ENCODE peak calls at places on chromosomes 12 and 14, in nine cellular contexts. C is left ventricle myocardium inferior; T is CD4-positive, alpha-beta memory T cell; E is stomach; Y is small intestine; O is GM23248; N is lung; G is A673; B is testis. H is an unnamed sample.

GRCh38 chr12:1811281-1811947 is 9.0 kb upstream of the LRTM2 start:
- DNase-seq in C (no peak), T (peak; percentile 27), E (no peak), Y (peak; percentile 40), O (no peak), N (no peak), G (no peak), B (no peak), H (no peak)

GRCh38 chr12:16120027-16120426 is 157.5 kb downstream of the SLC15A5 start:
- DNase-seq in C (no peak), T (no peak), E (no peak), Y (no peak), O (no peak), N (no peak), G (no peak), B (no peak), H (no peak)

GRCh38 chr14:41606249-41607118 is at the start of gene LRFN5:
- DNase-seq in C (peak; percentile 43), T (no peak), E (no peak), Y (peak; percentile 11), O (peak; percentile 79), N (peak; percentile 29), G (peak; percentile 82), B (peak; percentile 56), H (peak; percentile 58)

GRCh38 chr12:124633954-124634352 is 66.5 kb upstream of the NCOR2 start:
- DNase-seq in C (no peak), T (no peak), E (no peak), Y (no peak), O (no peak), N (no peak), G (no peak), B (no peak), H (peak; percentile 41)

GRCh38 chr12:88237954-88238353 is 95.8 kb downstream of the TMTC3 start:
- DNase-seq in C (no peak), T (no peak), E (no peak), Y (no peak), O (peak; percentile 76), N (no peak), G (no peak), B (no peak), H (no peak)

GRCh38 chr12:69196302-69197288 is 42.8 kb upstream of the CPSF6 start:
- DNase-seq in C (no peak), T (no peak), E (no peak), Y (peak; percentile 26), O (peak; percentile 25), N (no peak), G (peak; percentile 14), B (no peak), H (peak; percentile 13)

GRCh38 chr12:2112401-2112800 is 59.6 kb downstream of the CACNA1C start:
- DNase-seq in C (no peak), T (no peak), E (no peak), Y (peak; percentile 45), O (no peak), N (no peak), G (no peak), B (no peak), H (no peak)

GRCh38 chr14:92144708-92145107 is 22.9 kb downstream of the CPSF2 start:
- DNase-seq in C (no peak), T (no peak), E (no peak), Y (no peak), O (peak; percentile 37), N (no peak), G (no peak), B (no peak), H (no peak)

GRCh38 chr12:125512541-125513298 is 447.5 kb downstream of the AACS start:
- DNase-seq in C (no peak), T (no peak), E (no peak), Y (no peak), O (no peak), N (no peak), G (no peak), B (no peak), H (no peak)

GRCh38 chr14:80621701-80622100 is 319.8 kb downstream of the CEP128 start:
- DNase-seq in C (no peak), T (no peak), E (no peak), Y (no peak), O (peak; percentile 75), N (no peak), G (no peak), B (no peak), H (no peak)

GRCh38 chr12:685388-685787 is 22.1 kb upstream of the NINJ2 start:
- DNase-seq in C (no peak), T (peak; percentile 93), E (no peak), Y (peak; percentile 54), O (no peak), N (peak; percentile 32), G (peak; percentile 77), B (peak; percentile 45), H (peak; percentile 58)

GRCh38 chr12:3003593-3003992 is 44.4 kb downstream of the TEAD4 start:
- DNase-seq in C (no peak), T (no peak), E (no peak), Y (no peak), O (no peak), N (no peak), G (no peak), B (no peak), H (peak; percentile 87)

GRCh38 chr14:71636076-71636475 is 296.2 kb upstream of the RGS6 start:
- DNase-seq in C (no peak), T (no peak), E (no peak), Y (no peak), O (no peak), N (no peak), G (no peak), B (no peak), H (no peak)

GRCh38 chr12:48629541-48629940 is 52.5 kb downstream of the KANSL2 start:
- DNase-seq in C (no peak), T (no peak), E (no peak), Y (no peak), O (peak; percentile 9), N (no peak), G (no peak), B (no peak), H (no peak)

GRCh38 chr12:50507474-50507838 is 2.7 kb downstream of the DIP2B start:
- DNase-seq in C (no peak), T (no peak), E (no peak), Y (no peak), O (no peak), N (no peak), G (no peak), B (no peak), H (no peak)
- H3K4me1 ChIP-seq in C (peaks cover 61% of the 10 kb centered on the region), T (peaks cover 55% of the 10 kb centered on the region), E (peaks cover 14% of the 10 kb centered on the region), Y (peaks cover 5% of the 10 kb centered on the region), O (peaks cover 23% of the 10 kb centered on the region), N (peaks cover 5% of the 10 kb centered on the region), G (peaks cover 39% of the 10 kb centered on the region), B (peaks cover 21% of the 10 kb centered on the region), H (peaks cover 4% of the 10 kb centered on the region)

GRCh38 chr14:75727124-75727523 is 66.1 kb downstream of the TTLL5 start:
- DNase-seq in C (no peak), T (no peak), E (no peak), Y (no peak), O (no peak), N (no peak), G (no peak), B (no peak), H (no peak)

GRCh38 chr14:75723716-75724115 is 62.7 kb downstream of the TTLL5 start:
- DNase-seq in C (no peak), T (no peak), E (no peak), Y (no peak), O (no peak), N (no peak), G (peak; percentile 41), B (no peak), H (no peak)

GRCh38 chr14:75726326-75726725 is 65.3 kb downstream of the TTLL5 start:
- DNase-seq in C (no peak), T (no peak), E (no peak), Y (peak; percentile 63), O (no peak), N (no peak), G (no peak), B (no peak), H (no peak)

GRCh38 chr14:75725481-75725880 is 64.4 kb downstream of the TTLL5 start:
- DNase-seq in C (peak; percentile 39), T (no peak), E (no peak), Y (no peak), O (peak; percentile 32), N (no peak), G (no peak), B (peak; percentile 36), H (no peak)

GRCh38 chr14:75724414-75725204 is 63.6 kb downstream of the TTLL5 start:
- DNase-seq in C (peak; percentile 41), T (no peak), E (no peak), Y (no peak), O (no peak), N (no peak), G (no peak), B (no peak), H (no peak)
- H3K4me1 ChIP-seq in C (peaks cover 57% of the 10 kb centered on the region), T (no peaks in the 10 kb centered on the region), E (peaks cover 10% of the 10 kb centered on the region), Y (no peaks in the 10 kb centered on the region), O (peaks cover 5% of the 10 kb centered on the region), N (peaks cover 2% of the 10 kb centered on the region), G (peaks cover 11% of the 10 kb centered on the region), B (peaks cover 16% of the 10 kb centered on the region), H (peaks cover 8% of the 10 kb centered on the region)

DNA sequence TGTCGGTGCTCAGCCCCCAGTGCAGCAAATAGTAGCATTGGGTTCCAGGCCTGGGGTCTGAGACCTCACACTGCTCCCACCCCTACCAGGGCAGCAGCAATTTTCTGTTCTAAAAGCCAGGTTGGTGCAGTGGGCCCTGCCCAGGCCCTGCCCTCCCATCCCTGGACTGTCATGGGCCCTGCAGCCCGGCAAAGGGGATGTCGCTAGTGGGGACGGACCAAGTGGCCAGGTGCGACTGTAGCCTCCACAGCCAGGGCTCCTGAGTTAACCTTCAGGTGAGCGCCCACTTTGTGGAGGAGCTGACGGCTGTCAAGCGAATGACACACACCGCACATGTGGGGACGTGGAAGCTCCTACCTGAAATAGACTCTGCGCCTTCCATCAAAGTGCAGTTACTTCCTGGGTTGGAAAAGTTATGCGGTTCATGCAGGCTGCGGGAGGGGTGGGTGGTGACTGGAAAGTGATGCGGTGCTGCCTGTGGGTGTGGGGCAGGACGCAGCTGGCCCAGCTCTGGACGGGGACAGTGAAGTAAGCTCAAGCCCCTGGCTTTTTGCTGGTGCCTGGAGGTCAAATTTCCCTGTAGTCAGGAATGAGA is 1.5 kb downstream of the INF2 start:
- DNase-seq in C (no peak), T (no peak), E (no peak), Y (no peak), O (no peak), N (no peak), G (no peak), B (no peak), H (no peak)
- H3K4me1 ChIP-seq in C (peaks cover 93% of the 10 kb centered on the region), T (peaks cover 89% of the 10 kb centered on the region), E (peaks cover 85% of the 10 kb centered on the region), Y (peaks cover 3% of the 10 kb centered on the region), O (peaks cover 16% of the 10 kb centered on the region), N (peaks cover 64% of the 10 kb centered on the region), G (peaks cover 30% of the 10 kb centered on the region), B (peaks cover 66% of the 10 kb centered on the region), H (peaks cover 13% of the 10 kb centered on the region)

DNA sequence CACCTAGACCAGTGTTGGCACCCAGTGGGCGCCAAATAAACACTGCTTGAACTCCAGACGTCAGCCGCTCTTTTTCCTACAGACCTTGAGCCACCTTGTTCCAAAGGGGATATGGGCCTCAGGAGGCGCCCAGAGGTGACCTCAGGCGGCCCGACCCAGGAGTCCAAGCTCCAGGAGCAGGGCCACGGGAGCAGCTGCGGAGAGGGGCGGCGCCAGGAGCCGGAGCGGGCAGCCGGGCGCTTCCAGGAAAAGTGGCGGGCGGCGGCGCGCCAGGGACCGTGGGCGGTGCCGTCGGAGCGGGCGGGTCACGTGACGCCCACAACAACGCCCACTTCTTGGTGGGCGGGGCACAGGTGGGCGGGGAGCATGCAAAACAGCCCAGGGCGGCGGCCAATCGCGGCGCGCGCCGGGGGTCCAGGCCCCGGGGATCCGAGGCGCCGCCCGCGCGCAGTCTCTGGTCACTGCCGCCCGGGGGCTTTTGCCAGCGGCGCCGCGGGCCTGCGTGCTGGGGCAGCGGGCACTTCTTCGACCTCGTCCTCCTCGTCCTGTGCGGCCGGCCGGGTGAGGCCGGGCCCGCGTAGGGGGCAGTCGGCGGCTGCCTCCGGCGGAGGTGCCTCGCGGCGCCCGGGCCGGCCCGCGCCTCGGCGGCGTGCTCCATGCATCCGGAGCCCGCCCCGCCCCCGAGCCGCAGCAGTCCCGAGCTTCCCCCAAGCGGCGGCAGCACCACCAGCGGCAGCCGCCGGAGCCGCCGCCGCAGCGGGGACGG is at the start of gene ORAI1:
- DNase-seq in C (peak; percentile 98), T (peak; percentile 97), E (peak; percentile 99), Y (peak; percentile 96), O (peak; percentile 95), N (peak; percentile 95), G (peak; percentile 96), B (peak; percentile 99), H (peak; percentile 95)
- H3K4me1 ChIP-seq in C (peaks cover 43% of the 10 kb centered on the region), T (peaks cover 46% of the 10 kb centered on the region), E (peaks cover 38% of the 10 kb centered on the region), Y (peaks cover 9% of the 10 kb centered on the region), O (peaks cover 19% of the 10 kb centered on the region), N (peaks cover 16% of the 10 kb centered on the region), G (peaks cover 31% of the 10 kb centered on the region), B (peaks cover 43% of the 10 kb centered on the region), H (peaks cover 11% of the 10 kb centered on the region)